ENCODE peak calls at places on chromosomes 13 and 19, in seven cellular contexts. T is HCT116, Z is K562, F is SK-N-SH, G is GM12878, H is H1, P is HepG2. N is an unnamed sample.

GRCh38 chr13:101453784-101454201 is 1.3 kb downstream of the ITGBL1 start:
- DNase-seq in T (no peak), Z (no peak), F (peak), G (no peak), H (no peak), P (no peak), N (peak)

GRCh38 chr13:102392810-102393209 is 9.0 kb downstream of the FGF14 start:
- DNase-seq in T (no peak), Z (no peak), F (no peak), G (no peak), H (no peak), P (no peak), N (no peak)

GRCh38 chr13:71730267-71730666 is 136.7 kb downstream of the DACH1 start:
- DNase-seq in T (no peak), Z (no peak), F (no peak), G (no peak), H (no peak), P (no peak), N (no peak)

GRCh38 chr19:13610042-13610691 is 103.9 kb upstream of the CACNA1A start:
- DNase-seq in T (no peak), Z (no peak), F (no peak), G (no peak), H (no peak), P (no peak), N (no peak)

GRCh38 chr13:46866150-46866549 is 30.7 kb downstream of the HTR2A start:
- DNase-seq in T (no peak), Z (no peak), F (peak), G (no peak), H (peak), P (peak), N (no peak)

GRCh38 chr19:39335168-39335567 is 675 bp downstream of the GMFG start:
- DNase-seq in T (no peak), Z (peak), F (peak), G (no peak), H (no peak), P (no peak), N (no peak)

GRCh38 chr19:53007200-53008054 is 6.3 kb upstream of the ERVV-1 start:
- DNase-seq in T (no peak), Z (peak), F (peak), G (no peak), H (no peak), P (no peak), N (no peak)

GRCh38 chr13:60273971-60274370 is 110.2 kb upstream of the DIAPH3 start:
- DNase-seq in T (no peak), Z (no peak), F (no peak), G (no peak), H (no peak), P (no peak), N (peak)

GRCh38 chr19:35704218-35704617 is at the start of gene ZBTB32:
- DNase-seq in T (no peak), Z (peak), F (peak), G (no peak), H (no peak), P (no peak), N (no peak)

GRCh38 chr13:48808689-48809088 is 155.0 kb downstream of the CYSLTR2 start:
- DNase-seq in T (no peak), Z (peak), F (no peak), G (no peak), H (no peak), P (peak), N (no peak)

GRCh38 chr13:94239135-94239534 is 240.3 kb downstream of the DCT start:
- DNase-seq in T (no peak), Z (no peak), F (no peak), G (no peak), H (no peak), P (no peak), N (no peak)

GRCh38 chr13:63209330-63210017 is 1793.8 kb upstream of the PCDH20 start:
- DNase-seq in T (no peak), Z (no peak), F (no peak), G (no peak), H (no peak), P (no peak), N (no peak)

GRCh38 chr13:46149272-46150133 is 32.5 kb downstream of the LCP1 start:
- DNase-seq in T (no peak), Z (no peak), F (no peak), G (no peak), H (no peak), P (no peak), N (no peak)

GRCh38 chr13:43023244-43023931 is at the start of gene DNAJC15:
- DNase-seq in T (peak), Z (peak), F (peak), G (peak), H (peak), P (peak), N (peak)

GRCh38 chr19:49890349-49891311 is 6.1 kb downstream of the IL4I1 start:
- DNase-seq in T (no peak), Z (peak), F (peak), G (no peak), H (no peak), P (no peak), N (no peak)

GRCh38 chr19:50333737-50334617 is 4.8 kb upstream of the KCNC3 start:
- DNase-seq in T (no peak), Z (peak), F (peak), G (no peak), H (no peak), P (no peak), N (peak)

GRCh38 chr19:3073931-3074595 is 11.8 kb upstream of the TLE5 start:
- DNase-seq in T (no peak), Z (no peak), F (peak), G (no peak), H (no peak), P (no peak), N (no peak)

GRCh38 chr19:43584484-43584883 is 8.9 kb downstream of the PINLYP start:
- DNase-seq in T (no peak), Z (no peak), F (no peak), G (no peak), H (no peak), P (no peak), N (no peak)

GRCh38 chr13:113851826-113852535 is 11.9 kb downstream of the GAS6 start:
- DNase-seq in T (no peak), Z (no peak), F (no peak), G (no peak), H (no peak), P (no peak), N (no peak)

GRCh38 chr13:113851480-113851803 is 12.4 kb downstream of the GAS6 start:
- DNase-seq in T (no peak), Z (no peak), F (no peak), G (no peak), H (no peak), P (no peak), N (no peak)

GRCh38 chr13:113854238-113855011 is 9.5 kb downstream of the GAS6 start:
- DNase-seq in T (no peak), Z (no peak), F (no peak), G (no peak), H (no peak), P (no peak), N (no peak)

GRCh38 chr13:113853518-113854237 is 10.2 kb downstream of the GAS6 start:
- DNase-seq in T (no peak), Z (peak), F (no peak), G (no peak), H (no peak), P (no peak), N (no peak)

GRCh38 chr13:113852536-113853517 is 11.0 kb downstream of the GAS6 start:
- DNase-seq in T (no peak), Z (peak), F (no peak), G (no peak), H (no peak), P (no peak), N (no peak)
- TF ChIP-seq JUND in T (no peak), Z (no peak), F (no peak), G (no peak), H (no peak), P (no peak), N (no peak)

DNA sequence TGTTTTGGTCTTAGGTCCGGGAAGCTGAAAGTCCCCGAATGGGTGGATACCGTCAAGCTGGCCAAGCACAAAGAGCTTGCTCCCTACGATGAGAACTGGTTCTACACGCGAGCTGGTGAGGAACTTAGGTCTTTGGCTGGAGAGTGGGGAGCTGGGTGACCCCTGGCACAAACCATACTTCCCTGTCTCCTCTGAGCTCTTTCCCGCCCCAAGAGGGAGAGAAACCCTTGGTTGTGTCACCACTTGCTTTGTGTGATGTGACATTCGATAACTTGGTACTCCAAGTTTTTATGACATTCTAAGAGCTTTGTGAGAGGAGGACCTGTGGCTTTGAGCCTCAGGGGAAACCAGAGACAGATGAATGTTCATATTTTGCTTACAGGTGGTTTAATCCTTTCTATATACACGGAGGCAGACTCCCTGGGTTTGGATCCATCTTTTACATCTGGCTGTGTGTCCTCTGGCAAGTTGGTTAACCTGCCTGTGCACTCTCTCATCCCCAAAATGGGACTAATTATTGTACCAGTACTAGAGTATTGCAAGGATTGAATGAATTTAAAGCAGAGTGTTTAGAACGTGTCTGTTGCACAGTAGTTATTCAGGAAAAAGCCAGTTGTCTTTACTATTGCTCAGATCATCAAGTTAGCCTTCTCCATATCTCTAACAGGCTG is 1.2 kb downstream of the RPS19 start:
- DNase-seq in T (no peak), Z (no peak), F (no peak), G (no peak), H (no peak), P (no peak), N (no peak)
- TF ChIP-seq JUND in T (no peak), Z (no peak), F (no peak), G (no peak), H (no peak), P (no peak), N (no peak)

GRCh38 chr19:18898081-18898532 is 2.1 kb upstream of the CERS1 start:
- DNase-seq in T (no peak), Z (peak), F (peak), G (no peak), H (no peak), P (no peak), N (no peak)

GRCh38 chr19:18897108-18898029 is 1.4 kb upstream of the CERS1 start:
- DNase-seq in T (no peak), Z (no peak), F (no peak), G (no peak), H (no peak), P (no peak), N (no peak)

GRCh38 chr19:18895038-18895827 is 725 bp downstream of the CERS1 start:
- DNase-seq in T (peak), Z (peak), F (peak), G (no peak), H (no peak), P (peak), N (peak)

GRCh38 chr19:18895828-18896341 is at the start of gene CERS1:
- DNase-seq in T (no peak), Z (peak), F (peak), G (no peak), H (no peak), P (no peak), N (no peak)

DNA sequence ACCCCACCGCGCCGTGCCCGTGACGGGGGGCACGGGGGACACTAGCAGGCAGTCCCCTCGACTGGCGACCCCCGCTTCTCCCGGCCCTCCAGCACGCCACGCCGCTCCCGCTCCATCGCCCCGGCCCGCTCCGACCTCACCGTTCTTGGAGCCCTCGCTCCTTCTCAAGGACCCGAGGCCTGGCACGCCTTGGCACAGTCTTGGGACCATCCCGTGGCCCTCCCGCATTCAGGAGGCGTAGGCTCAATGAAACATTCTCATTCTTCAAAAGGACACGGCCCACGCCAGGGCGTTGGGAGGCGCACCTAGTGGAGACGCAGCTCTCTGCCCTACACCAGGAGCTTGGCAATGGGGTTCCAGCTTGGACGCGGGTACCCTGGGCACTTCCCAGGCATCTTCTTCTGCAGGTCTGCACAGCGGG is 473 bp upstream of the CERS1 start:
- DNase-seq in T (no peak), Z (no peak), F (peak), G (no peak), H (no peak), P (no peak), N (no peak)
- TF ChIP-seq JUND in T (no peak), Z (no peak), F (no peak), G (no peak), H (no peak), P (no peak), N (no peak)

GRCh38 chr13:75368167-75368566 is 113.8 kb downstream of the TBC1D4 start:
- DNase-seq in T (peak), Z (no peak), F (no peak), G (no peak), H (no peak), P (no peak), N (no peak)
- TF ChIP-seq JUND in T (peak), Z (no peak), F (peak), G (no peak), H (no peak), P (no peak), N (no peak)

GRCh38 chr19:46221981-46222610 is 7.4 kb upstream of the IGFL1 start:
- DNase-seq in T (no peak), Z (no peak), F (no peak), G (no peak), H (no peak), P (no peak), N (peak)

GRCh38 chr19:46225558-46226004 is 4.0 kb upstream of the IGFL1 start:
- DNase-seq in T (no peak), Z (no peak), F (no peak), G (no peak), H (no peak), P (no peak), N (no peak)

GRCh38 chr19:46229442-46229841 is at the start of gene IGFL1:
- DNase-seq in T (no peak), Z (no peak), F (no peak), G (no peak), H (no peak), P (no peak), N (no peak)

GRCh38 chr19:46224773-46225172 is 4.8 kb upstream of the IGFL1 start:
- DNase-seq in T (no peak), Z (no peak), F (no peak), G (no peak), H (no peak), P (no peak), N (no peak)

GRCh38 chr19:46226438-46226973 is 3.0 kb upstream of the IGFL1 start:
- DNase-seq in T (no peak), Z (no peak), F (no peak), G (no peak), H (no peak), P (no peak), N (no peak)
- TF ChIP-seq JUND in T (no peak), Z (no peak), F (no peak), G (no peak), H (no peak), P (no peak), N (no peak)

GRCh38 chr13:22063416-22064124 is 392.7 kb downstream of the FGF9 start:
- DNase-seq in T (no peak), Z (no peak), F (no peak), G (no peak), H (no peak), P (no peak), N (no peak)

GRCh38 chr13:22061371-22061805 is 390.5 kb downstream of the FGF9 start:
- DNase-seq in T (no peak), Z (no peak), F (no peak), G (peak), H (no peak), P (no peak), N (no peak)

GRCh38 chr13:22064854-22065646 is 394.2 kb downstream of the FGF9 start:
- DNase-seq in T (no peak), Z (no peak), F (no peak), G (no peak), H (no peak), P (no peak), N (no peak)

GRCh38 chr13:22061806-22062391 is 391.0 kb downstream of the FGF9 start:
- DNase-seq in T (no peak), Z (no peak), F (no peak), G (peak), H (no peak), P (no peak), N (no peak)

DNA sequence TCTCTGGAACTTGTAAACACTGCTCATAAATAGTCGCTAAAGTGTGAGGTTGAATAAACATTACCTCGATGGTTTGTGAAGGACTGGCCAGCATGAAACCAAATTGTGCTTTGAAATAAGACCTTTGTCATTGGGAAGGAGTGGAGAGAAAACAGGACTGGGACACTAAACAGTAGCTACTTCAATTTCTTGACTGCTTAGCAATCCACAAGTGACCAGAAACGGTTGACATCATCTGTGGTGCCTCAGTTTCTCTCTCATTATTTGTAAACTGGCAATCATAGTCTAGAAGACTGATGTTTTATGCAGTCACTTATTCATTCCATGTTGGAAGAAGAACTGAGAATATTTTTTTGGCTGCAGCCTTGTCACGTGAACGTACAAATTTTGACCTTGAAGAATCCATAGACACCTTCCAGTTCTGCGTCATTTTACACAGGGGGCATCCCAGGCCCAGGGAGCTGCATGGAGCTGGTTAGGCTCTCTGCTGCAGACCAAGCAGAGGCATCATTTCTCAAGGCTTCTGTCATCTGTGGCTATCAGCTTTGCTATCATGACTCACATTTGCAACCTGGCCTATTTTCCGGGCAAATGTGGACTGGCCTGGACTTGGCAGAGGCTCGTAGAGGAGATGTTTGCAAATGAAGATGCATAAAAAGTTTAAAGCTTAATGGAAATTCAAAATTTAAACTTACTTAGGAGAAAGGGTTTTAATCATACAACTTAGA is 391.8 kb downstream of the FGF9 start:
- DNase-seq in T (no peak), Z (no peak), F (no peak), G (no peak), H (no peak), P (no peak), N (no peak)
- TF ChIP-seq JUND in T (no peak), Z (no peak), F (no peak), G (no peak), H (no peak), P (no peak), N (no peak)

GRCh38 chr13:20195846-20196245 is 3.1 kb upstream of the GJB2 start:
- DNase-seq in T (no peak), Z (no peak), F (no peak), G (no peak), H (no peak), P (no peak), N (no peak)

GRCh38 chr13:20193142-20193923 is 595 bp upstream of the GJB2 start:
- DNase-seq in T (no peak), Z (no peak), F (no peak), G (no peak), H (no peak), P (no peak), N (no peak)

GRCh38 chr13:20191902-20192469 is 752 bp downstream of the GJB2 start:
- DNase-seq in T (no peak), Z (no peak), F (no peak), G (no peak), H (no peak), P (no peak), N (peak)

GRCh38 chr13:20192470-20193141 is at the start of gene GJB2:
- DNase-seq in T (no peak), Z (no peak), F (peak), G (no peak), H (no peak), P (no peak), N (no peak)

GRCh38 chr13:20193924-20194631 is 1.3 kb upstream of the GJB2 start:
- DNase-seq in T (no peak), Z (no peak), F (no peak), G (no peak), H (no peak), P (no peak), N (no peak)
- TF ChIP-seq JUND in T (no peak), Z (no peak), F (no peak), G (no peak), H (no peak), P (no peak), N (no peak)

DNA sequence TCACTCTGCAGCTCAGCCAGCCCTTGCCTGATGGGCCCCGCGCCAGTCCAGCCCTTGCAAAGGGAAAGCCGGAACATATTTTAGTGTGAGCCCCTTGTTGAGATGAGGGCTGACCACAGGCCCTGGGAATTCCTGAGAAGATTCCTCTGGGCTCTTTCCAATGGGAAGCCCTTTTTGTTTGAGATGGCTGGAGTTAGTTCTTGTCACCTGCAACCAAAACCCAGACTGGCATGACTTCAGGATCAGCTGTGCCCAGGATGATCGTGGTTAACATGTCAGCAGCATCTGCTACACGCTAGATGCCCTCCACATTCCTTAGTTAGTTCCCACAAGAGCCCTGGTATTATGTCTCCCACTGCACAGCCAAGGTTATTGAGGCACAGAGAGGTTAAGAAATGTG is 33.9 kb upstream of the CCNE1 start:
- DNase-seq in T (no peak), Z (no peak), F (no peak), G (no peak), H (no peak), P (no peak), N (no peak)
- TF ChIP-seq JUND in T (no peak), Z (no peak), F (no peak), G (no peak), H (no peak), P (no peak), N (no peak)

N was measured in T47D.